ENCODE peak calls at places on chromosome 9, in four cellular contexts. H is endodermal cell, K is SK-N-SH, M is suprapubic skin. O is an unnamed sample.

GRCh38 chr9:93060746-93061259 is 2.3 kb downstream of the SUSD3 start:
- DNase-seq in H (no peak), M (no peak), K (no peak), O (no peak)

GRCh38 chr9:135070964-135071735 is 16.3 kb upstream of the OLFM1 start:
- DNase-seq in H (peak; percentile 24), M (peak; percentile 61), K (no peak), O (no peak)

GRCh38 chr9:70701163-70701562 is 286.7 kb upstream of the KLF9 start:
- DNase-seq in M (no peak), K (no peak), H (no peak), O (no peak)

GRCh38 chr9:132548971-132549649 is 33.3 kb upstream of the BARHL1 start:
- DNase-seq in M (no peak), H (no peak), K (no peak), O (no peak)

GRCh38 chr9:38067892-38068615 is 973 bp downstream of the SHB start:
- DNase-seq in K (peak; percentile 64), H (peak; percentile 68), M (no peak), O (no peak)

GRCh38 chr9:126915846-126916543 is 1.4 kb downstream of the RALGPS1 start:
- DNase-seq in M (no peak), H (peak; percentile 55), K (no peak), O (no peak)

GRCh38 chr9:109632817-109633216 is 134.7 kb upstream of the PTPN3 start:
- DNase-seq in H (no peak), M (no peak), K (no peak), O (no peak)

GRCh38 chr9:111148390-111148993 is 110.2 kb upstream of the LPAR1 start:
- DNase-seq in H (no peak), M (no peak), K (peak; percentile 17), O (no peak)

GRCh38 chr9:95015569-95015968 is 289.1 kb downstream of the AOPEP start:
- DNase-seq in H (no peak), K (no peak), M (no peak), O (no peak)

GRCh38 chr9:131473198-131473885 is 29.4 kb upstream of the POMT1 start:
- DNase-seq in H (no peak), M (no peak), K (no peak), O (no peak)

GRCh38 chr9:133572821-133573361 is 36.3 kb downstream of the FAM163B start:
- DNase-seq in K (peak; percentile 86), H (no peak), M (no peak), O (no peak)

GRCh38 chr9:36864491-36865410 is 169.3 kb downstream of the PAX5 start:
- DNase-seq in M (no peak), H (peak; percentile 81), K (no peak), O (no peak)

GRCh38 chr9:68653141-68653595 is 51.9 kb upstream of the PIP5K1B start:
- DNase-seq in K (no peak), H (no peak), M (no peak), O (no peak)

GRCh38 chr9:99365233-99365980 is 143.3 kb downstream of the SEC61B start:
- DNase-seq in H (no peak), K (no peak), M (no peak), O (no peak)

GRCh38 chr9:77099388-77099787 is 77.9 kb upstream of the VPS13A start:
- DNase-seq in M (no peak), K (no peak), H (no peak), O (no peak)

GRCh38 chr9:125570246-125570645 is 136.8 kb downstream of the MAPKAP1 start:
- DNase-seq in H (no peak), K (no peak), M (no peak), O (no peak)

GRCh38 chr9:93254061-93254481 is 70.1 kb downstream of the WNK2 start:
- DNase-seq in M (peak; percentile 50), K (no peak), H (no peak), O (no peak)

GRCh38 chr9:93134018-93134739 is at the start of gene NINJ1:
- DNase-seq in K (peak; percentile 92), H (peak; percentile 87), M (no peak), O (peak; percentile 44)

GRCh38 chr9:90044710-90045151 is 439.9 kb downstream of the GADD45G start:
- DNase-seq in M (peak; percentile 20), H (no peak), K (no peak), O (peak; percentile 34)

GRCh38 chr9:86099695-86100364 is 472 bp upstream of the GOLM1 start:
- DNase-seq in M (no peak), H (peak; percentile 74), K (peak; percentile 59), O (peak; percentile 54)

GRCh38 chr9:87490225-87490624 is 7.4 kb upstream of the DAPK1 start:
- DNase-seq in K (no peak), H (no peak), M (no peak), O (no peak)

GRCh38 chr9:33239922-33240321 is at the start of gene SPINK4:
- DNase-seq in H (no peak), M (peak; percentile 70), K (peak; percentile 78), O (no peak)

GRCh38 chr9:126468141-126468825 is 141.7 kb downstream of the MVB12B start:
- DNase-seq in M (peak; percentile 89), H (no peak), K (no peak), O (no peak)

GRCh38 chr9:133089271-133089671 is 27.5 kb downstream of the CEL start:
- DNase-seq in H (no peak), K (no peak), M (no peak), O (no peak)

GRCh38 chr9:128370752-128371621 is at the start of gene URM1:
- DNase-seq in H (peak; percentile 98), M (peak; percentile 97), K (peak; percentile 97), O (peak; percentile 95)

GRCh38 chr9:128372188-128372641 is 1.0 kb downstream of the URM1 start:
- DNase-seq in H (no peak), K (no peak), M (no peak), O (no peak)

GRCh38 chr9:128371622-128372117 is 496 bp downstream of the URM1 start:
- DNase-seq in H (no peak), K (no peak), M (no peak), O (no peak)

GRCh38 chr9:128374221-128374675 is 3.1 kb downstream of the URM1 start:
- DNase-seq in M (no peak), H (no peak), K (no peak), O (no peak)

GRCh38 chr9:128372784-128373183 is 1.6 kb downstream of the URM1 start:
- DNase-seq in M (no peak), K (no peak), H (no peak), O (no peak)
- H3K4me3 ChIP-seq in M (no peak overlapping the region), K (no peak overlapping the region), H (peak overlapping the region; percentile 98), O (no peak overlapping the region)

GRCh38 chr9:137042751-137043727 is 2.9 kb downstream of the NPDC1 start:
- DNase-seq in M (no peak), H (no peak), K (no peak), O (no peak)
- H3K27ac ChIP-seq in M (peak overlapping the region; percentile 57), H (no peak overlapping the region), K (no peak overlapping the region), O (no peak overlapping the region)

GRCh38 chr9:114389612-114390368 is 2.0 kb upstream of the AKNA start:
- DNase-seq in M (no peak), K (peak; percentile 58), H (peak; percentile 52), O (no peak)
- H3K4me3 ChIP-seq in M (no peak overlapping the region), K (no peak overlapping the region), H (no peak overlapping the region), O (no peak overlapping the region)

DNA sequence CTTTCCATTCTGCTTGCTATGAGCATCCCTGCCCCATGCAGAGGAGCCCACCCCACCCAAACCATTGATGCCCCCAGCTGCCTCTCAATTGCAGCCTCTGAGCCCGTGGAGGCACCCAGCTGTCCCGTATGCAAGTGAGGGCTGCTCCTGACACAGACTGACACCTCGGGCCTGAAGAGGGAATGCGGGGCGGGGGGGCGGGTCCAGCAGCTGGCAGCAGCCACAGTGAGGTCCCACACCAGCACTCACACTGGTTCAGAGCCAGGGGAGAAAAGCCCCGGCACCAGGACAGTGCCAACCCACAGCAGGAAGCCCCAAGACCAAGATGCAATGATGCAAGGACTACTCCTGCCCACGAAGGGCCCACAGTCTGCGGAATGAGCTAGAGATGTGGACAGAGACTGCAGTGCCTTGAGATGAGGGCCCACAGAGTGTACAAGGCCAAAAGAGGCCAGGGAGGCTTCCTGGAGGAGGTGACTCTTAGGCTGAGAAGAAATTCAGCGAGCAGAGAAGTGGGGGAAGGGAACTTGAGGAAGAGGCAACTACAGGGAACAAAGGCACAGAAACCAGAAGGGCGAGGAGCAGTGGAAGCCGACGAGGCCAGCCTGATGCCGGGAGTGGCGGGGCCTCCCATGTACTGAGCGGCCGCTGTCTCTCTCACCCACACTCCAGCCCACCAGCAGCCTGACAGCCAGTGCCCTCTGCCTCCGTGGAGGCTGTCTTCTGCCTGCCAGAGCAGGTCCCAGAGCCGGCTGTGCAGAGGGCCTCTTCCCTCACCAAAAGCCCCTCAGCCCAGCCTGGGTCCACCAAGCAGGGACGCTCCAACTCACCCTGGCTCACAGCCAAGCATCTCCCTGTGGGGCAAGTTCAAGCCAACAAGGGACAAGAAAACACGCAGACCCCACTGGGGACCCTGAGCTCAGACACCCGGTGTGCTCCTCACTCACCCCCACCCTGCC is 9.2 kb downstream of the EEIG1 start:
- DNase-seq in M (no peak), H (peak; percentile 69), K (peak; percentile 40), O (no peak)
- H3K27ac ChIP-seq in M (peak overlapping the region; percentile 95), H (peak overlapping the region; percentile 65), K (no peak overlapping the region), O (no peak overlapping the region)

GRCh38 chr9:421896-422295 is 207.2 kb downstream of the DOCK8 start:
- DNase-seq in M (no peak), H (no peak), K (no peak), O (no peak)

GRCh38 chr9:426264-426663 is 211.6 kb downstream of the DOCK8 start:
- DNase-seq in K (no peak), H (no peak), M (no peak), O (no peak)

GRCh38 chr9:426976-427375 is 212.3 kb downstream of the DOCK8 start:
- DNase-seq in M (no peak), H (no peak), K (no peak), O (no peak)
- H3K4me3 ChIP-seq in M (no peak overlapping the region), H (no peak overlapping the region), K (no peak overlapping the region), O (no peak overlapping the region)

GRCh38 chr9:84152204-84152603 is 171.6 kb downstream of the RMI1 start:
- DNase-seq in K (no peak), M (no peak), H (no peak), O (no peak)

GRCh38 chr9:84153885-84154284 is 173.3 kb downstream of the RMI1 start:
- DNase-seq in K (no peak), H (no peak), M (no peak), O (no peak)

GRCh38 chr9:84151236-84151635 is 170.6 kb downstream of the RMI1 start:
- DNase-seq in M (no peak), H (peak; percentile 68), K (no peak), O (no peak)

DNA sequence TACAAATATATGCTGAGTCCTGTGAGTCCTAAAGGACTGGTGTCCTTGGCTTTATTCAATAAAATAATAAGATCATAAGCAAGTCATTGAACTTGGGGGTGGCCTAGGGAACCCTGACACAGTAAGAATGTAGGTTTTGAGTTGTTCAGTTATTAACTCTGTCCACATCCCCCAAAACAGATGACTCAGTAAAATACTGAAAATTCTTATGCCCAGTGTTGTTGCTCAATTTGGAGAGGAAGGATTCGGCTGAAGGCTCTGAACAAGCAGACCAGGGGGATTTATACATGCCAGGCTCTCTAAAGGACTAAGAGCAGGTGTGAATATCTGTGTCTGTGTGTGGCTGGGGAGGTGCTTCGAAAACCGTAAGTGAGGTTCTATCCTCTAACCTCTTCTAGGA is 173.7 kb downstream of the RMI1 start:
- DNase-seq in M (no peak), K (no peak), H (no peak), O (no peak)
- H3K27ac ChIP-seq in M (no peak overlapping the region), K (no peak overlapping the region), H (no peak overlapping the region), O (no peak overlapping the region)

DNA sequence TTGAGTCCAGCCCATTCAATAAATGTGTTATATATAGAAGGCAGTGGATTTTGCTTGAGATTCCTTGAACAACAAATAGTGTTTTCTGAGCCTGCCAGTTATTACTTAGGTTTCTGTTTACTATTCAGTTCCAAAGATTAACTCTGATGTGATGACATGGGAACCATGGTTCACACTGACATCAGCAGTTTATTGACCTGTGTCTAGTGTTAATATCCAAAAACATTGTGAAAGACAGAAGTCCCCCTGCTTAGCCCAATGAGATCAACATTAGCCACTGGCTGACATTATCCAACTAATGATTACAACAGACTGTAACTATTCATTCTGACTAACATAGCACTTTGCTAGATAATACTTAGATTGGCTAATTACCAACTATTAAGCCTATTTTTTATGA is 14.9 kb downstream of the APBA1 start:
- DNase-seq in K (no peak), H (no peak), M (no peak), O (no peak)
- H3K4me3 ChIP-seq in K (no peak overlapping the region), H (no peak overlapping the region), M (no peak overlapping the region), O (no peak overlapping the region)

O was measured in SJSA1.